ENCODE peak calls at places on chromosomes 5 and 9, in four cellular contexts. One of them, this sample, is unnamed.

GRCh38 chr5:114789773-114790402 is 379.8 kb downstream of the TRIM36 start:
- DNase-seq in HepG2: peak
- DNase-seq in H1: no peak
- DNase-seq in K562: peak
- DNase-seq in this sample: no peak

GRCh38 chr5:131782717-131783116 is 14.1 kb downstream of the FNIP1 start:
- DNase-seq in K562: no peak
- DNase-seq in HepG2: no peak
- DNase-seq in H1: no peak
- DNase-seq in this sample: no peak

GRCh38 chr5:111404270-111404769 is 108.0 kb downstream of the STARD4 start:
- DNase-seq in H1: no peak
- DNase-seq in K562: no peak
- DNase-seq in HepG2: peak
- DNase-seq in this sample: peak

GRCh38 chr9:114910541-114910940 is 19.9 kb downstream of the TNFSF8 start:
- DNase-seq in K562: no peak
- DNase-seq in H1: no peak
- DNase-seq in HepG2: no peak
- DNase-seq in this sample: no peak

GRCh38 chr5:26236936-26237335 is 801.5 kb downstream of the CDH9 start:
- DNase-seq in K562: no peak
- DNase-seq in H1: no peak
- DNase-seq in HepG2: no peak
- DNase-seq in this sample: no peak

GRCh38 chr5:32639943-32640342 is 54.6 kb downstream of the SUB1 start:
- DNase-seq in HepG2: no peak
- DNase-seq in K562: no peak
- DNase-seq in H1: no peak
- DNase-seq in this sample: no peak

GRCh38 chr5:82355053-82355452 is 76.9 kb upstream of the RPS23 start:
- DNase-seq in K562: no peak
- DNase-seq in HepG2: no peak
- DNase-seq in H1: no peak
- DNase-seq in this sample: no peak

GRCh38 chr5:59745422-59745863 is 148.1 kb downstream of the PDE4D start:
- DNase-seq in K562: no peak
- DNase-seq in H1: no peak
- DNase-seq in HepG2: no peak
- DNase-seq in this sample: no peak

GRCh38 chr5:103101079-103101732 is 18.7 kb downstream of the GIN1 start:
- DNase-seq in K562: no peak
- DNase-seq in H1: no peak
- DNase-seq in HepG2: peak
- DNase-seq in this sample: no peak

GRCh38 chr5:127425868-127426267 is 91.6 kb upstream of the PRRC1 start:
- DNase-seq in H1: no peak
- DNase-seq in K562: no peak
- DNase-seq in HepG2: no peak
- DNase-seq in this sample: no peak

GRCh38 chr9:84139296-84140100 is 158.9 kb downstream of the RMI1 start:
- DNase-seq in K562: no peak
- DNase-seq in H1: no peak
- DNase-seq in HepG2: no peak
- DNase-seq in this sample: peak

GRCh38 chr9:86098793-86099694 is at the start of gene GOLM1:
- DNase-seq in H1: no peak
- DNase-seq in HepG2: no peak
- DNase-seq in K562: peak
- DNase-seq in this sample: peak

GRCh38 chr5:141664733-141665461 is 13.7 kb upstream of the FCHSD1 start:
- DNase-seq in K562: peak
- DNase-seq in H1: peak
- DNase-seq in HepG2: peak
- DNase-seq in this sample: peak

GRCh38 chr5:15585128-15585527 is 85.1 kb downstream of the FBXL7 start:
- DNase-seq in K562: no peak
- DNase-seq in HepG2: no peak
- DNase-seq in H1: no peak
- DNase-seq in this sample: no peak

GRCh38 chr9:69637801-69638200 is 34.4 kb downstream of the APBA1 start:
- DNase-seq in HepG2: no peak
- DNase-seq in K562: no peak
- DNase-seq in H1: no peak
- DNase-seq in this sample: peak

GRCh38 chr9:38081356-38082108 is 12.5 kb upstream of the SHB start:
- DNase-seq in HepG2: no peak
- DNase-seq in K562: no peak
- DNase-seq in H1: no peak
- DNase-seq in this sample: no peak

GRCh38 chr5:143921525-143922311 is 109.8 kb downstream of the HMHB1 start:
- DNase-seq in H1: no peak
- DNase-seq in K562: no peak
- DNase-seq in HepG2: no peak
- DNase-seq in this sample: peak

GRCh38 chr9:122134822-122135528 is 24.6 kb downstream of the NDUFA8 start:
- DNase-seq in H1: no peak
- DNase-seq in K562: no peak
- DNase-seq in HepG2: no peak
- DNase-seq in this sample: no peak
- TF ChIP-seq JUN in H1: no peak
- TF ChIP-seq JUN in K562: no peak
- TF ChIP-seq JUN in HepG2: no peak
- TF ChIP-seq JUN in this sample: peak

GRCh38 chr9:113528088-113528487 is 64.6 kb downstream of the RGS3 start:
- DNase-seq in HepG2: no peak
- DNase-seq in H1: no peak
- DNase-seq in K562: no peak
- DNase-seq in this sample: no peak

GRCh38 chr9:113530022-113530635 is 66.6 kb downstream of the RGS3 start:
- DNase-seq in HepG2: no peak
- DNase-seq in H1: no peak
- DNase-seq in K562: no peak
- DNase-seq in this sample: no peak

GRCh38 chr9:113528811-113529210 is 65.3 kb downstream of the RGS3 start:
- DNase-seq in H1: no peak
- DNase-seq in HepG2: no peak
- DNase-seq in K562: no peak
- DNase-seq in this sample: no peak

GRCh38 chr9:113530942-113531341 is 67.4 kb downstream of the RGS3 start:
- DNase-seq in K562: no peak
- DNase-seq in HepG2: no peak
- DNase-seq in H1: no peak
- DNase-seq in this sample: no peak

DNA sequence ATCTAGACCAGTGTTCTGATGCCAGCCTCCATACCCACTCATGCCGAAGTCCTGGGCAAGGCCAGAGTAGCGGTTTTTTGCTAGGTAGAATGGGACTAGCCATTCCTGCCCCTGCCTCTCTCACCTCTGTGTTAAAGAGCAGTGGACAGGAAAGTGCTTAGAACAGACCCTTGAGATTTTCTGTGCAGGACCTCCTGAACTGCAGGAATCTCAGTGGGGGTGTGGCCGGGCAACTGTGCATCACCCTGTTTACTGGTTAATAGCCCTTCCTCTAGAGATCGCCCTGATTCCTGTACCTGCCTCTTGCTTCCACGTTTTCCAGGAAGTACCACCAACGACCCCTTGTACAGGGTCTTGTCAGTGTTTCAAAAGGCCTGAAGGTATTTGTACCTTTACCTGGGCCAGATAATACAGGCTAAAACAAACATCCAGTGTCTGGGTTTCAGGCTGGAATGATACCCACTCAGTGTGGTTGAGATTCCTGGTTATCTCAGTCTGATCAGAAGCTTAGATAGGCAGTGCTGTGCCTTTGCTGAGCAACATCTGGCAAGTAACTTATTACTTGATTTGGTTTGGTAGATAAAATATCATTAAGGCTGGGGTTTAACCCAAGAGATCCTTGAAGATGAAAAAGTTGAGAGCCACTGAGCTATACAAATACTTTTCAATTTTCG is 65.9 kb downstream of the RGS3 start:
- DNase-seq in H1: no peak
- DNase-seq in K562: no peak
- DNase-seq in HepG2: no peak
- DNase-seq in this sample: no peak
- H3K4me2 ChIP-seq in H1: no peak
- H3K4me2 ChIP-seq in K562: no peak
- H3K4me2 ChIP-seq in HepG2: no peak
- H3K4me2 ChIP-seq in this sample: no peak

GRCh38 chr9:117414220-117414905 is 494 bp downstream of the ASTN2 start:
- DNase-seq in HepG2: no peak
- DNase-seq in H1: no peak
- DNase-seq in K562: peak
- DNase-seq in this sample: no peak

GRCh38 chr9:117414906-117415583 is at the start of gene ASTN2:
- DNase-seq in H1: no peak
- DNase-seq in K562: no peak
- DNase-seq in HepG2: no peak
- DNase-seq in this sample: no peak

GRCh38 chr9:117412841-117413240 is 2.0 kb downstream of the ASTN2 start:
- DNase-seq in HepG2: no peak
- DNase-seq in K562: no peak
- DNase-seq in H1: no peak
- DNase-seq in this sample: no peak

GRCh38 chr9:117412006-117412715 is 2.7 kb downstream of the ASTN2 start:
- DNase-seq in HepG2: no peak
- DNase-seq in K562: no peak
- DNase-seq in H1: no peak
- DNase-seq in this sample: no peak

DNA sequence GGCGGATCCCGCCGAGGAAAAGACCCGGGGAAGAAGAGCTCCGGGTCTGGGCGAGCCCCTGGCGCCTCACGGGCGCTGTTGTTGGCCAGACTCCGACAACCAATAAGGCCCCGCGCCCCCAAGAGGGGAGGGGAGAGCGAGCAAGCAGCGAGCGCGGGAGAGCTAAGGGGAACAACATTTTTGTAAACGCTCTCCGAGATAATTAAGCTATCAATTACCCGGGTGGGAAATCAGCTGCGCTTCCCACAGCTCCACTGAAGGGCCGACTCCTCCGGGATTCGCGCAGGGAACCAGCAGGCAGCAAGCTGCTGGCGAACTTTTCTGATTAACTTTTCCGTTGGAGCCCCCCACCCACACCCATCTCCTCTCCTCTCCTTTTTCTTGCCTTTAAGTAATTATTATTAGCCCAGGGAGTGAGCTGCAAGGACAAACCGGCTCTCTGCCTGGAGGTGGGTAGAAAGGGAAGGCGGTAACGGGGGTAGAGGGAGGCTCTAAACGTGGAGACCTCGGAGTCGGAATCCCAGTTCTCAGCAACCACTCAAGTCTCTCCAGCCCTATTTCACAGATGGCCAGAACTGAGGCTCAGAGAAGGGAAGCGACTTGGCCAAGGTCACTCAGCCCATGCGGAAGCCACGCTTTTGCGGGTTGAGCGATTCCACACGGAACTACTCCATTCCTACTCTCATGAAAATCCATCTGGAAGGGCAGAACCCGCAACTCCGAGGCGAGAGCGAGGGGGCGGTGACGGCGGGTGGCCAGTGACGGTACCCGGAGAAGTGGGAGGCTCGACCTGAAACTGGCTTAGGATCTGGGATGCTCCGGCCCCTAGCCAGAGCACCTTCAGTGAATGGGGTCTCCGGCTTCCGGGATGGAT is 1.3 kb downstream of the ASTN2 start:
- DNase-seq in HepG2: no peak
- DNase-seq in K562: no peak
- DNase-seq in H1: no peak
- DNase-seq in this sample: no peak
- TF ChIP-seq EZH2 in HepG2: no peak
- TF ChIP-seq EZH2 in K562: no peak
- TF ChIP-seq EZH2 in H1: peak
- TF ChIP-seq EZH2 in this sample: peak

DNA sequence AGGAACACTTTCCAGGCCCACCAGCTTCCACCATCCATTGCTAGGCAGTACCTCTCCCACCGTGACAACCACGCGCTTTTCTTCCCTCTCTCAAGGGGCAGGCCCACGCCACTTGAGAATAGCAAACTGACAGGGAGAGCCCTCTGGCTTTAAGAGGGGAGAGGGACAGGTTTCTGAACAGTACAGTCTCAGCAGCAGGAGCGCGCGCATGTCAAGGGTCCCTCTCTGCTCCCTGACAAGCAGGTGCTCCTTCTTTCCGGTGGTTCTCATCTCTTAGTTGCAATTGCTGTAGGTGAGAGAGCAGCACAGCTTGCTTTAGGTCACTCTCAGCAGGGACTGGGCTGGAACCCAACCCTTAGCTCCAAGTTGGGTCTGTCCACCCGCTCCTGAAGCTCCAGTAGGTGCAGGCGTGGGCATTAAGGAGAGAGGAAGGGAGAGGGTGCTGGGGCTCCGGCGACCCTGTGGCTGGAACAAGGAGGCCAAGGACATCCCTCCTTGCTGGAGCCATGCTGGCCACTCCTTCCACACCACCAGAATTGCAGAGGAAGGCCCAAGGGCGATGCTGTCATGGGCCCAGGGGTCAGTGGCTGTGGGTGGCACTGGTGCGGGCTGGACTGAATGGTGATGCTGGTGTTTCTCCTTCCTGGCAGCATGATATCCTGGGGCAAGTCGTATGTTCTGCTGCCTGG is 9.0 kb upstream of the PHF2 start:
- DNase-seq in HepG2: no peak
- DNase-seq in K562: no peak
- DNase-seq in H1: no peak
- DNase-seq in this sample: no peak
- TF ChIP-seq JUN in HepG2: no peak
- TF ChIP-seq JUN in K562: no peak
- TF ChIP-seq JUN in H1: no peak
- TF ChIP-seq JUN in this sample: no peak

GRCh38 chr9:131584858-131585257 is 39.5 kb downstream of the PRRT1B start:
- DNase-seq in HepG2: no peak
- DNase-seq in H1: no peak
- DNase-seq in K562: no peak
- DNase-seq in this sample: no peak
- H3K4me2 ChIP-seq in HepG2: no peak
- H3K4me2 ChIP-seq in H1: no peak
- H3K4me2 ChIP-seq in K562: no peak
- H3K4me2 ChIP-seq in this sample: no peak